ENCODE peak calls at places on chromosomes 11 and 22, in six cellular contexts. J is esophagus squamous epithelium, L is endothelial cell of umbilical vein, G is heart left ventricle, F is RWPE2, W is coronary artery. S is an unnamed sample.

GRCh38 chr11:96054870-96055705 is 131.2 kb upstream of the MTMR2 start:
- DNase-seq in J (no peak), L (peak), G (no peak), F (no peak), W (no peak), S (no peak)

GRCh38 chr22:27885977-27886842 is 32.8 kb downstream of the PITPNB start:
- DNase-seq in J (no peak), L (peak), G (no peak), F (no peak), W (no peak), S (no peak)

GRCh38 chr11:73262851-73263495 is 9.2 kb upstream of the P2RY6 start:
- DNase-seq in J (no peak), L (no peak), G (no peak), F (no peak), W (peak), S (no peak)

GRCh38 chr11:68047437-68048290 is 8.8 kb downstream of the TCIRG1 start:
- DNase-seq in J (no peak), L (no peak), G (peak), F (no peak), W (no peak), S (no peak)

GRCh38 chr11:17639781-17640180 is 79.6 kb upstream of the MYOD1 start:
- DNase-seq in J (no peak), L (no peak), G (no peak), F (no peak), W (no peak), S (no peak)

GRCh38 chr11:116300252-116300651 is 472.5 kb downstream of the BUD13 start:
- DNase-seq in J (no peak), L (no peak), G (no peak), F (no peak), W (no peak), S (no peak)

GRCh38 chr11:67562951-67563350 is 20.7 kb upstream of the GSTP1 start:
- DNase-seq in J (no peak), L (no peak), G (no peak), F (no peak), W (no peak), S (no peak)

GRCh38 chr22:21775061-21775460 is 39.5 kb upstream of the YPEL1 start:
- DNase-seq in J (no peak), L (no peak), G (no peak), F (no peak), W (no peak), S (no peak)

GRCh38 chr11:128336203-128336602 is 251.2 kb downstream of the ETS1 start:
- DNase-seq in J (no peak), L (peak), G (peak), F (no peak), W (no peak), S (peak)

GRCh38 chr22:39616781-39617180 is 46.2 kb downstream of the CACNA1I start:
- DNase-seq in J (no peak), L (no peak), G (peak), F (no peak), W (no peak), S (no peak)

GRCh38 chr11:96748639-96749370 is 359.0 kb downstream of the JRKL start:
- DNase-seq in J (no peak), L (peak), G (no peak), F (no peak), W (no peak), S (no peak)

GRCh38 chr11:96037267-96037990 is 113.5 kb upstream of the MTMR2 start:
- DNase-seq in J (no peak), L (no peak), G (no peak), F (no peak), W (no peak), S (no peak)

GRCh38 chr22:35334010-35334409 is 34.3 kb downstream of the TOM1 start:
- DNase-seq in J (no peak), L (no peak), G (no peak), F (no peak), W (no peak), S (no peak)

GRCh38 chr11:20353829-20354434 is 9.6 kb upstream of the HTATIP2 start:
- DNase-seq in J (no peak), L (peak), G (no peak), F (no peak), W (no peak), S (no peak)

GRCh38 chr11:122612123-122612824 is 43.2 kb upstream of the UBASH3B start:
- DNase-seq in J (no peak), L (no peak), G (no peak), F (no peak), W (no peak), S (no peak)

GRCh38 chr11:58395581-58395980 is 11.1 kb downstream of the OR5B3 start:
- DNase-seq in J (no peak), L (no peak), G (no peak), F (no peak), W (no peak), S (no peak)

GRCh38 chr22:40204331-40205116 is 26.8 kb downstream of the TNRC6B start:
- DNase-seq in J (no peak), L (no peak), G (no peak), F (no peak), W (no peak), S (no peak)

GRCh38 chr11:34648036-34648435 is 27.1 kb downstream of the EHF start:
- DNase-seq in J (no peak), L (no peak), G (no peak), F (no peak), W (no peak), S (no peak)

GRCh38 chr11:3021125-3021524 is 29.0 kb upstream of the NAP1L4 start:
- DNase-seq in J (no peak), L (peak), G (no peak), F (no peak), W (no peak), S (no peak)

GRCh38 chr22:25201557-25202273 is 2.1 kb downstream of the CRYBB3 start:
- DNase-seq in J (no peak), L (no peak), G (no peak), F (no peak), W (no peak), S (no peak)

GRCh38 chr11:125397421-125397820 is 98.6 kb downstream of the FEZ1 start:
- DNase-seq in J (no peak), L (no peak), G (no peak), F (no peak), W (no peak), S (no peak)

GRCh38 chr11:12671378-12671777 is 2.8 kb upstream of the TEAD1 start:
- DNase-seq in J (no peak), L (no peak), G (no peak), F (no peak), W (no peak), S (no peak)

GRCh38 chr11:62242021-62242420 is at the start of gene SCGB1D2:
- DNase-seq in J (no peak), L (no peak), G (peak), F (no peak), W (no peak), S (peak)

GRCh38 chr11:1890856-1891830 is 552 bp downstream of the PRR33 start:
- DNase-seq in J (no peak), L (no peak), G (peak), F (peak), W (no peak), S (peak)

GRCh38 chr11:71251761-71252433 is 480 bp downstream of the SHANK2 start:
- DNase-seq in J (no peak), L (no peak), G (no peak), F (no peak), W (no peak), S (no peak)

GRCh38 chr11:61545341-61545740 is 35.5 kb downstream of the SYT7 start:
- DNase-seq in J (no peak), L (no peak), G (no peak), F (no peak), W (no peak), S (no peak)

GRCh38 chr11:68338041-68338800 is 25.8 kb downstream of the LRP5 start:
- DNase-seq in J (no peak), L (no peak), G (no peak), F (no peak), W (no peak), S (no peak)

GRCh38 chr22:23123804-23124254 is 18.0 kb downstream of the RSPH14 start:
- DNase-seq in J (no peak), L (no peak), G (peak), F (no peak), W (no peak), S (no peak)

GRCh38 chr11:111001986-111002616 is 243.4 kb upstream of the POU2AF2 start:
- DNase-seq in J (no peak), L (peak), G (no peak), F (no peak), W (no peak), S (no peak)

GRCh38 chr11:62858201-62858600 is 18.8 kb upstream of the WDR74 start:
- DNase-seq in J (no peak), L (no peak), G (no peak), F (no peak), W (no peak), S (no peak)

GRCh38 chr11:66082936-66083698 is 13.0 kb downstream of the PACS1 start:
- DNase-seq in J (no peak), L (peak), G (no peak), F (no peak), W (no peak), S (no peak)
- H3K27ac ChIP-seq in J (peak), L (peak), G (no peak), F (peak), W (no peak), S (no peak)

GRCh38 chr11:44979536-44980399 is 29.1 kb upstream of the TP53I11 start:
- DNase-seq in J (no peak), L (peak), G (no peak), F (peak), W (no peak), S (no peak)

GRCh38 chr11:44978961-44979331 is 28.3 kb upstream of the TP53I11 start:
- DNase-seq in J (no peak), L (peak), G (no peak), F (no peak), W (no peak), S (no peak)

GRCh38 chr11:44978279-44978960 is 27.7 kb upstream of the TP53I11 start:
- DNase-seq in J (no peak), L (peak), G (no peak), F (no peak), W (no peak), S (no peak)

GRCh38 chr11:44976576-44976975 is 25.9 kb upstream of the TP53I11 start:
- DNase-seq in J (no peak), L (no peak), G (no peak), F (no peak), W (no peak), S (no peak)

GRCh38 chr11:44977493-44977984 is 26.9 kb upstream of the TP53I11 start:
- DNase-seq in J (no peak), L (peak), G (no peak), F (no peak), W (no peak), S (no peak)
- TF ChIP-seq CTCF in J (no peak), L (peak), G (peak), F (peak), W (no peak), S (no peak)

DNA sequence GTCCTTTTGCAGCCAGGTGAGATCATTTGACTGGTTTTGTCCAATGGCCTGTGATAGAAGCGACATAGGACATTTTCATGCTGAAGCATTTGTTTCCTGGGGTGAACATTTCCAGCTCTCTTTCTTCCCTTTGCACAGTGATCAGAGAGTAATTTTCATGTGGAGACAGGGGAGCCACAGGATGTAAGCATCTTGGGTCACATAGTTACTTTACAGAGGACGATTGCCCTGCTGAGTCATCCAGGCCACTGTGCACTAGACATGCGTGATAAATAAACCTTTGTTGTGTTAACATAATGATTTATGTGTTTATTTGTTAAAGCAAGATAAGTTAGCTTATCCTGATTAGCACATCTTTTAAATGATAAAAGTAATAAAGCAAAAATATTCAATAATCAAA is 263.5 kb upstream of the CCDC179 start:
- DNase-seq in J (no peak), L (peak), G (no peak), F (no peak), W (no peak), S (no peak)
- H3K27ac ChIP-seq in J (no peak), L (peak), G (no peak), F (peak), W (no peak), S (no peak)

DNA sequence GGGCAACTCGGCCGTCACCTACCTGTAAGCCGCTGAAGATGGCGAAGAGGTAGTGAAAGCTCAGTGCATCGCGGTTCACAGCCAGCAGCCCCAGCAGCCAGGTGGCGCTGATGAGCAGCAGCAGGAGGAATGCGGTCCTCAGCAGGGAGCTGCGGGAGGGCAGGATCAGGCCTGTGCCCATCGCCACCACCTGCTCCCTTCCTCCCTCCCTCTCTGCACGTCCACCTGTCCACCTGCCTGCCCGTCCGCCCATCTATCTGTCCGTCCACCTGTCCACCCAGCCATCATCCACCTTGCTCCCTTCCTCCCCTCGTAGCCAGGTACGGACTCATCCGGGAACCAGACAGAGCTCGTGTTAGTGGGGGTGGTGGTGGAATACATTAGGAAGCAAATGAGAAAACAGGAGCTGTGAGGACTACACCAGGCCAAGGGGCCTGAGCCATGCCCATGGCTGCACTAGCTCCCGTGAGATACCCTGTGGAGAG is 32.2 kb downstream of the TRMU start:
- DNase-seq in J (no peak), L (peak), G (peak), F (peak), W (no peak), S (peak)
- TF ChIP-seq CTCF in J (peak), L (peak), G (peak), F (peak), W (peak), S (peak)

GRCh38 chr22:37887610-37888378 is 18.3 kb upstream of the MICALL1 start:
- DNase-seq in J (no peak), L (peak), G (no peak), F (peak), W (no peak), S (no peak)
- H3K27ac ChIP-seq in J (peak), L (peak), G (no peak), F (peak), W (no peak), S (no peak)

DNA sequence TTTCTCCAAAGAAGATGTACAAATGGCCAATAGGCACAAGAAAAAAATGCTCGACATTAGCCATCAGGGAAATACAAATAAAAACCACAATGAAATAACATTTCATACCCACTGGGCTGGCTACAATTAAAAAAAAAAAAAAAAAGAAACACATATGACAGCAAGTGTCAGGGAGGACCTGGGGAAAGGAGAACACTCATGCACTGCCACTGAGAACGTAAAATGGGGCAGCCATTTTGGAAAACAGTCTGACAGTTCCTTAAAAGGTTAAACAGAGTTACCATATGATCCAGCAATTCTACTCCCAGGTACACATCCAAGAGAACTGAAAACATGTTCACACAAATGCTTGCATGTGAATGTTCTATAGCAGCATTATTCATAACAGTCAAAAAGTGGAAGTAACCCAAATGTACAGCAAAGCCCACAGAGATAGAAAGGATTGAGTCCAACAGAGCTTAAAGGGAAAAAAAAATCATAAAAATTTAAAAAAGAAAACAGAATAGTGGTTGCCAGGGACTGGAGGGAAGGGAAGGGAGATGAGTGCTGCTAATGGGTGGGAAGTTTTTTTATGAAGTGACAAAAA is 48.4 kb upstream of the CYP2D6 start:
- DNase-seq in J (no peak), L (no peak), G (no peak), F (no peak), W (no peak), S (no peak)
- TF ChIP-seq CTCF in J (no peak), L (no peak), G (no peak), F (no peak), W (no peak), S (no peak)

GRCh38 chr11:93490996-93491618 is 52.1 kb downstream of the SMCO4 start:
- DNase-seq in J (no peak), L (no peak), G (no peak), F (no peak), W (no peak), S (no peak)

GRCh38 chr11:93494341-93494740 is 48.9 kb downstream of the SMCO4 start:
- DNase-seq in J (no peak), L (no peak), G (no peak), F (no peak), W (no peak), S (no peak)

GRCh38 chr11:93491941-93492340 is 51.2 kb downstream of the SMCO4 start:
- DNase-seq in J (no peak), L (no peak), G (no peak), F (no peak), W (no peak), S (no peak)

GRCh38 chr11:93493252-93493897 is 49.8 kb downstream of the SMCO4 start:
- DNase-seq in J (no peak), L (no peak), G (no peak), F (no peak), W (no peak), S (no peak)

DNA sequence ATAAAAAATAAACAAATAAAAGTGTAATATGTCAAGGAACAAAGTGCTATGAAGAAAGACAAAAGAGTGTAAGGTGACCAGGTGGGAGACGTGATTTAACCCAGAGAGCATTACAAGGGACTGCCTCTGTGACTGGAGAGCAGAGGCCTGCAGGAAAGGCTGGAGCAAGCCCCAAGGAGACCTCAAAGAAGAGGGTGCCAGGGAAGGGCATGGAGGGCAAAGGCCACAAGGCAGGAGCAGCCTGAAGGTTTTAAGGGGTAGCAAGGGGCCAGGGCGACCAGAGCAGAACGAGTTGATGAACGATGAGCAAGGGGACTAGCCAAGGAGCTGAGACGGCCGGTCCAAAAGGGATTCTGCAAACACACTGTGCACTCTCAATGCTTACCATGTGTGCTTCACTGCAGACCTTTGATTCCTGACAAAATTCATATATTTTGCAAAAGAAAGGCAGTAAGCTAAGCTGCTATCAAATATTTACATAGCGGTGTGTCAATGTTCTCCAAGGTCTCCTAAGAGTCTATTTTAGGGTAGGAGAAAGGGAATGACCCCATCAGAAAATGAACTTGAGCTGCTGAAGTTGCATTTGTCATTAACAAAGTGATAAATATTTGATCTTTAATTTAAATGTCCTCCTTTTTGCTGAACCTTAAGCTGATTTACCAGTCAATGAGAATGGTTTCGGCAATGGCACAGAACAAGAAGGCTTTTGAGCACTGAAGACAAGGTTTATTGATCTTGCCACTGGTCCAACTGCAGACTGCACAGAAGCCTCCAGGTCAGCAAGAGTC is 50.5 kb downstream of the SMCO4 start:
- DNase-seq in J (no peak), L (no peak), G (no peak), F (no peak), W (no peak), S (no peak)
- H3K27ac ChIP-seq in J (no peak), L (no peak), G (no peak), F (no peak), W (no peak), S (no peak)